ENCODE peak calls at places on chromosomes 7 and 10, in four cellular contexts. T, J, U and L are unnamed samples.

GRCh38 chr10:104127411-104127810 is 5.4 kb downstream of the SFR1 start:
- DNase-seq in T (no peak), J (no peak), U (peak), L (peak)

GRCh38 chr7:55133630-55134392 is 115.0 kb downstream of the EGFR start:
- DNase-seq in J (no peak), T (no peak), U (no peak), L (peak)

GRCh38 chr10:132363921-132364593 is 32.1 kb downstream of the LRRC27 start:
- DNase-seq in T (no peak), U (no peak), J (no peak), L (no peak)

GRCh38 chr7:46207931-46208634 is 287.0 kb upstream of the IGFBP3 start:
- DNase-seq in J (no peak), U (no peak), T (no peak), L (no peak)

GRCh38 chr7:2665359-2665791 is 22.6 kb upstream of the AMZ1 start:
- DNase-seq in U (peak), J (no peak), T (no peak), L (peak)

GRCh38 chr10:88553116-88553752 is 29.9 kb downstream of the RNLS start:
- DNase-seq in J (peak), T (peak), U (peak), L (no peak)

GRCh38 chr10:58335306-58336005 is 650 bp downstream of the UBE2D1 start:
- DNase-seq in J (no peak), U (no peak), T (no peak), L (peak)

GRCh38 chr7:101420436-101420835 is 57.8 kb downstream of the COL26A1 start:
- DNase-seq in J (no peak), T (no peak), U (no peak), L (peak)

GRCh38 chr7:80729586-80730320 is 91.3 kb downstream of the CD36 start:
- DNase-seq in U (no peak), T (no peak), J (no peak), L (no peak)

GRCh38 chr7:46480619-46481018 is 559.5 kb upstream of the IGFBP3 start:
- DNase-seq in T (no peak), U (no peak), J (no peak), L (no peak)

GRCh38 chr10:24824536-24824935 is 100.8 kb upstream of the ARHGAP21 start:
- DNase-seq in U (no peak), J (no peak), T (no peak), L (no peak)

GRCh38 chr7:22647451-22648257 is 79.3 kb upstream of the IL6 start:
- DNase-seq in T (no peak), U (no peak), J (no peak), L (no peak)

GRCh38 chr7:140672382-140673062 is at the start of gene ADCK2:
- DNase-seq in J (no peak), U (peak), T (no peak), L (no peak)

GRCh38 chr10:125038637-125039036 is 96.7 kb downstream of the ZRANB1 start:
- DNase-seq in T (no peak), J (no peak), U (no peak), L (no peak)

GRCh38 chr7:155973451-155973997 is 161.3 kb upstream of the SHH start:
- DNase-seq in U (no peak), J (no peak), T (no peak), L (no peak)

GRCh38 chr7:116139807-116140206 is 70.5 kb upstream of the TES start:
- DNase-seq in T (no peak), J (no peak), U (peak), L (no peak)

GRCh38 chr10:81784111-81784597 is 90.8 kb upstream of the NRG3 start:
- DNase-seq in U (no peak), J (no peak), T (no peak), L (no peak)

GRCh38 chr7:5423844-5424688 is 432 bp upstream of the TNRC18 start:
- DNase-seq in T (peak), U (peak), J (peak), L (peak)

GRCh38 chr7:138125598-138126111 is 49.4 kb downstream of the AKR1D1 start:
- DNase-seq in J (no peak), T (no peak), U (no peak), L (no peak)

GRCh38 chr7:42972703-42973500 is 40.7 kb downstream of the MRPL32 start:
- DNase-seq in U (no peak), J (no peak), T (peak), L (no peak)

GRCh38 chr7:82578430-82578829 is 134.9 kb upstream of the CACNA2D1 start:
- DNase-seq in J (no peak), U (no peak), T (no peak), L (no peak)

GRCh38 chr7:36075561-36075960 is 77.5 kb upstream of the EEPD1 start:
- DNase-seq in U (no peak), T (no peak), J (no peak), L (no peak)

GRCh38 chr7:88927-89921 is 103.1 kb upstream of the FAM20C start:
- DNase-seq in U (no peak), T (no peak), J (no peak), L (no peak)

GRCh38 chr10:12795318-12795717 is 206.2 kb downstream of the CCDC3 start:
- DNase-seq in J (no peak), U (no peak), T (no peak), L (no peak)

GRCh38 chr10:34795334-34795733 is 19.8 kb downstream of the PARD3 start:
- DNase-seq in J (no peak), U (no peak), T (no peak), L (no peak)

GRCh38 chr7:15922002-15922401 is 235.5 kb upstream of the MEOX2 start:
- DNase-seq in U (no peak), T (no peak), J (no peak), L (no peak)

GRCh38 chr7:13551503-13551902 is 438.0 kb downstream of the ETV1 start:
- DNase-seq in U (no peak), T (no peak), J (no peak), L (no peak)

GRCh38 chr7:6227294-6227846 is 45.1 kb downstream of the CYTH3 start:
- DNase-seq in U (no peak), T (no peak), J (no peak), L (no peak)

GRCh38 chr10:89516149-89516832 is 19.1 kb downstream of the SLC16A12 start:
- DNase-seq in J (no peak), U (no peak), T (no peak), L (peak)

GRCh38 chr7:27515933-27516332 is 146.8 kb downstream of the HIBADH start:
- DNase-seq in T (no peak), J (no peak), U (no peak), L (peak)

GRCh38 chr10:110336111-110336721 is 31.5 kb upstream of the SMNDC1 start:
- DNase-seq in U (peak), T (no peak), J (no peak), L (peak)

GRCh38 chr7:73519867-73520672 is 2.0 kb downstream of the BAZ1B start:
- DNase-seq in T (no peak), J (peak), U (no peak), L (peak)

GRCh38 chr7:142602756-142603155 is 146.5 kb upstream of the PRSS1 start:
- DNase-seq in J (no peak), U (no peak), T (no peak), L (no peak)

GRCh38 chr7:103636153-103636552 is 190.1 kb upstream of the SLC26A5 start:
- DNase-seq in U (no peak), T (no peak), J (no peak), L (peak)

GRCh38 chr10:57102234-57102633 is 741.2 kb upstream of the ZWINT start:
- DNase-seq in T (no peak), J (no peak), U (no peak), L (peak)